ENCODE peak calls at places on chromosomes 16 and 17, in six cellular contexts. One of them, this sample, is unnamed. For H3K4me1, the result is how much of the 10 kb centered on the place peaks cover.

GRCh38 chr17:45092932-45093430 is 31.9 kb downstream of the NMT1 start:
- DNase-seq in K562: no peak
- DNase-seq in heart right ventricle: peak
- DNase-seq in CD8-positive, alpha-beta T cell: no peak
- DNase-seq in CD8-positive, alpha-beta memory T cell: no peak
- DNase-seq in prostate gland: peak
- DNase-seq in this sample: peak

GRCh38 chr17:80959330-80960036 is 32.2 kb upstream of the CHMP6 start:
- DNase-seq in K562: no peak
- DNase-seq in heart right ventricle: peak
- DNase-seq in CD8-positive, alpha-beta T cell: no peak
- DNase-seq in CD8-positive, alpha-beta memory T cell: no peak
- DNase-seq in prostate gland: peak
- DNase-seq in this sample: peak

GRCh38 chr17:46212634-46213435 is 19.6 kb upstream of the KANSL1 start:
- DNase-seq in K562: peak
- DNase-seq in heart right ventricle: no peak
- DNase-seq in CD8-positive, alpha-beta T cell: peak
- DNase-seq in CD8-positive, alpha-beta memory T cell: peak
- DNase-seq in prostate gland: peak
- DNase-seq in this sample: peak

GRCh38 chr16:87543436-87544191 is 50.8 kb upstream of the ZCCHC14 start:
- DNase-seq in K562: no peak
- DNase-seq in heart right ventricle: peak
- DNase-seq in CD8-positive, alpha-beta T cell: no peak
- DNase-seq in CD8-positive, alpha-beta memory T cell: no peak
- DNase-seq in prostate gland: no peak
- DNase-seq in this sample: no peak

GRCh38 chr17:82257473-82257872 is 16.0 kb downstream of the CSNK1D start:
- DNase-seq in K562: no peak
- DNase-seq in heart right ventricle: peak
- DNase-seq in CD8-positive, alpha-beta T cell: peak
- DNase-seq in CD8-positive, alpha-beta memory T cell: peak
- DNase-seq in prostate gland: no peak
- DNase-seq in this sample: no peak

GRCh38 chr17:45305532-45306087 is 11.2 kb downstream of the MAP3K14 start:
- DNase-seq in K562: no peak
- DNase-seq in heart right ventricle: no peak
- DNase-seq in CD8-positive, alpha-beta T cell: no peak
- DNase-seq in CD8-positive, alpha-beta memory T cell: no peak
- DNase-seq in prostate gland: no peak
- DNase-seq in this sample: no peak

GRCh38 chr16:8346291-8346690 is 244.0 kb downstream of the TMEM114 start:
- DNase-seq in K562: peak
- DNase-seq in heart right ventricle: no peak
- DNase-seq in CD8-positive, alpha-beta T cell: no peak
- DNase-seq in CD8-positive, alpha-beta memory T cell: no peak
- DNase-seq in prostate gland: no peak
- DNase-seq in this sample: no peak

GRCh38 chr16:73163238-73163795 is 115.4 kb upstream of the ZFHX3 start:
- DNase-seq in K562: no peak
- DNase-seq in heart right ventricle: no peak
- DNase-seq in CD8-positive, alpha-beta T cell: no peak
- DNase-seq in CD8-positive, alpha-beta memory T cell: no peak
- DNase-seq in prostate gland: no peak
- DNase-seq in this sample: no peak

GRCh38 chr16:67528870-67529638 is 425 bp downstream of the RIPOR1 start:
- DNase-seq in K562: no peak
- DNase-seq in heart right ventricle: peak
- DNase-seq in CD8-positive, alpha-beta T cell: no peak
- DNase-seq in CD8-positive, alpha-beta memory T cell: no peak
- DNase-seq in prostate gland: no peak
- DNase-seq in this sample: no peak

GRCh38 chr16:67268136-67268579 is 11.2 kb upstream of the PLEKHG4 start:
- DNase-seq in K562: peak
- DNase-seq in heart right ventricle: no peak
- DNase-seq in CD8-positive, alpha-beta T cell: no peak
- DNase-seq in CD8-positive, alpha-beta memory T cell: no peak
- DNase-seq in prostate gland: no peak
- DNase-seq in this sample: peak

GRCh38 chr16:87129771-87130170 is 187.4 kb downstream of the C16orf95 start:
- DNase-seq in K562: no peak
- DNase-seq in heart right ventricle: no peak
- DNase-seq in CD8-positive, alpha-beta T cell: no peak
- DNase-seq in CD8-positive, alpha-beta memory T cell: no peak
- DNase-seq in prostate gland: no peak
- DNase-seq in this sample: no peak

GRCh38 chr17:79948918-79949645 is 86.6 kb downstream of the TBC1D16 start:
- DNase-seq in K562: no peak
- DNase-seq in heart right ventricle: no peak
- DNase-seq in CD8-positive, alpha-beta T cell: no peak
- DNase-seq in CD8-positive, alpha-beta memory T cell: no peak
- DNase-seq in prostate gland: no peak
- DNase-seq in this sample: peak

GRCh38 chr16:19655242-19655777 is 62.7 kb downstream of the KNOP1 start:
- DNase-seq in K562: no peak
- DNase-seq in heart right ventricle: no peak
- DNase-seq in CD8-positive, alpha-beta T cell: no peak
- DNase-seq in CD8-positive, alpha-beta memory T cell: no peak
- DNase-seq in prostate gland: no peak
- DNase-seq in this sample: no peak

GRCh38 chr16:77288222-77288621 is 89.0 kb downstream of the SYCE1L start:
- DNase-seq in K562: no peak
- DNase-seq in heart right ventricle: no peak
- DNase-seq in CD8-positive, alpha-beta T cell: no peak
- DNase-seq in CD8-positive, alpha-beta memory T cell: no peak
- DNase-seq in prostate gland: no peak
- DNase-seq in this sample: no peak

GRCh38 chr17:80063815-80064585 is 27.6 kb downstream of the CCDC40 start:
- DNase-seq in K562: peak
- DNase-seq in heart right ventricle: peak
- DNase-seq in CD8-positive, alpha-beta T cell: no peak
- DNase-seq in CD8-positive, alpha-beta memory T cell: no peak
- DNase-seq in prostate gland: peak
- DNase-seq in this sample: peak

GRCh38 chr17:30590086-30590485 is 112.9 kb downstream of the GOSR1 start:
- DNase-seq in K562: no peak
- DNase-seq in heart right ventricle: no peak
- DNase-seq in CD8-positive, alpha-beta T cell: no peak
- DNase-seq in CD8-positive, alpha-beta memory T cell: no peak
- DNase-seq in prostate gland: no peak
- DNase-seq in this sample: no peak

GRCh38 chr16:55471448-55472097 is 7.4 kb upstream of the MMP2 start:
- DNase-seq in K562: no peak
- DNase-seq in heart right ventricle: no peak
- DNase-seq in CD8-positive, alpha-beta T cell: no peak
- DNase-seq in CD8-positive, alpha-beta memory T cell: no peak
- DNase-seq in prostate gland: no peak
- DNase-seq in this sample: no peak

GRCh38 chr17:299546-299945 is 53.1 kb downstream of the RPH3AL start:
- DNase-seq in K562: no peak
- DNase-seq in heart right ventricle: no peak
- DNase-seq in CD8-positive, alpha-beta T cell: no peak
- DNase-seq in CD8-positive, alpha-beta memory T cell: no peak
- DNase-seq in prostate gland: no peak
- DNase-seq in this sample: no peak

GRCh38 chr16:67668495-67669157 is 2.0 kb downstream of the C16orf86 start:
- DNase-seq in K562: no peak
- DNase-seq in heart right ventricle: peak
- DNase-seq in CD8-positive, alpha-beta T cell: no peak
- DNase-seq in CD8-positive, alpha-beta memory T cell: no peak
- DNase-seq in prostate gland: no peak
- DNase-seq in this sample: no peak

GRCh38 chr17:40325156-40326013 is 16.4 kb downstream of the RARA start:
- DNase-seq in K562: no peak
- DNase-seq in heart right ventricle: no peak
- DNase-seq in CD8-positive, alpha-beta T cell: peak
- DNase-seq in CD8-positive, alpha-beta memory T cell: peak
- DNase-seq in prostate gland: no peak
- DNase-seq in this sample: no peak
- H3K4me1 ChIP-seq in K562: half or more
- H3K4me1 ChIP-seq in heart right ventricle: half or more
- H3K4me1 ChIP-seq in CD8-positive, alpha-beta T cell: half or more
- H3K4me1 ChIP-seq in CD8-positive, alpha-beta memory T cell: half or more
- H3K4me1 ChIP-seq in prostate gland: under half
- H3K4me1 ChIP-seq in this sample: half or more

GRCh38 chr16:88705076-88705684 is 1.0 kb downstream of the RNF166 start:
- DNase-seq in K562: no peak
- DNase-seq in heart right ventricle: no peak
- DNase-seq in CD8-positive, alpha-beta T cell: peak
- DNase-seq in CD8-positive, alpha-beta memory T cell: no peak
- DNase-seq in prostate gland: no peak
- DNase-seq in this sample: peak

GRCh38 chr16:88706965-88707871 is 915 bp downstream of the CTU2 start:
- DNase-seq in K562: peak
- DNase-seq in heart right ventricle: no peak
- DNase-seq in CD8-positive, alpha-beta T cell: no peak
- DNase-seq in CD8-positive, alpha-beta memory T cell: no peak
- DNase-seq in prostate gland: no peak
- DNase-seq in this sample: no peak

GRCh38 chr16:88705746-88706287 is 391 bp downstream of the RNF166 start:
- DNase-seq in K562: no peak
- DNase-seq in heart right ventricle: no peak
- DNase-seq in CD8-positive, alpha-beta T cell: peak
- DNase-seq in CD8-positive, alpha-beta memory T cell: no peak
- DNase-seq in prostate gland: no peak
- DNase-seq in this sample: no peak

GRCh38 chr16:88703486-88704309 is 2.5 kb downstream of the RNF166 start:
- DNase-seq in K562: no peak
- DNase-seq in heart right ventricle: peak
- DNase-seq in CD8-positive, alpha-beta T cell: peak
- DNase-seq in CD8-positive, alpha-beta memory T cell: peak
- DNase-seq in prostate gland: no peak
- DNase-seq in this sample: no peak

GRCh38 chr16:88706288-88706964 is at the start of the genes CTU2 and RNF166:
- DNase-seq in K562: peak
- DNase-seq in heart right ventricle: peak
- DNase-seq in CD8-positive, alpha-beta T cell: peak
- DNase-seq in CD8-positive, alpha-beta memory T cell: peak
- DNase-seq in prostate gland: peak
- DNase-seq in this sample: peak
- H3K4me1 ChIP-seq in K562: half or more
- H3K4me1 ChIP-seq in heart right ventricle: under half
- H3K4me1 ChIP-seq in CD8-positive, alpha-beta T cell: under half
- H3K4me1 ChIP-seq in CD8-positive, alpha-beta memory T cell: half or more
- H3K4me1 ChIP-seq in prostate gland: under half
- H3K4me1 ChIP-seq in this sample: under half

GRCh38 chr16:85302018-85302847 is 190.0 kb upstream of the CIBAR2 start:
- DNase-seq in K562: peak
- DNase-seq in heart right ventricle: no peak
- DNase-seq in CD8-positive, alpha-beta T cell: no peak
- DNase-seq in CD8-positive, alpha-beta memory T cell: no peak
- DNase-seq in prostate gland: no peak
- DNase-seq in this sample: no peak

GRCh38 chr16:85301171-85301690 is 189.0 kb upstream of the CIBAR2 start:
- DNase-seq in K562: no peak
- DNase-seq in heart right ventricle: no peak
- DNase-seq in CD8-positive, alpha-beta T cell: no peak
- DNase-seq in CD8-positive, alpha-beta memory T cell: no peak
- DNase-seq in prostate gland: no peak
- DNase-seq in this sample: no peak

GRCh38 chr16:85304337-85304736 is 192.1 kb upstream of the CIBAR2 start:
- DNase-seq in K562: no peak
- DNase-seq in heart right ventricle: no peak
- DNase-seq in CD8-positive, alpha-beta T cell: no peak
- DNase-seq in CD8-positive, alpha-beta memory T cell: no peak
- DNase-seq in prostate gland: no peak
- DNase-seq in this sample: no peak

GRCh38 chr16:85303354-85303883 is 191.1 kb upstream of the CIBAR2 start:
- DNase-seq in K562: peak
- DNase-seq in heart right ventricle: peak
- DNase-seq in CD8-positive, alpha-beta T cell: peak
- DNase-seq in CD8-positive, alpha-beta memory T cell: peak
- DNase-seq in prostate gland: peak
- DNase-seq in this sample: peak

DNA sequence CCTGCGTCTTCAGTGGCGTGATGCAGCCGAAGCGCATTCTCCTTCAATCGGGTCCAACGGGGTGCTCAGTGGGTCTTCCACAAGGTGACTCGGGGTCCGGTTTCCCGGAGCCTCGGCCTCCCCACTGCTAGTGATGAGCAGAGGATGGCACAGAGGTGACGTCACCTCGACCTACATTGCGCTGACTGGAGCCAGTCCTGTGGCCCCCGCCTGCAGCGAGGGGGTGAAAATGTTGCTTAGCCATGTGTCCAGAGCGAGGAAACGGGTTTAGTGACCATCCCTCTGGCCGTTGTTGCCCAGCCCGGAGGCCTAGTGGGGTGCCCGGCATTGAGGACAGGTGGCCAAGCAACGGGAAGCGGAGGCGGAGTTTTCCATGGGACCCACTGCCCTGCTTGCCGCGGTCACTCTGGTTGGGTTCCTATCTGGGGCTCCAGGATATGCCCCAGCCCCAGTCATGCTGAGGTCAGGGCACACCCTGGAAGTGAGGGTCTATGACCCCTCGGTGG is 190.6 kb upstream of the CIBAR2 start:
- DNase-seq in K562: no peak
- DNase-seq in heart right ventricle: no peak
- DNase-seq in CD8-positive, alpha-beta T cell: no peak
- DNase-seq in CD8-positive, alpha-beta memory T cell: peak
- DNase-seq in prostate gland: no peak
- DNase-seq in this sample: no peak
- H3K4me1 ChIP-seq in K562: half or more
- H3K4me1 ChIP-seq in heart right ventricle: under half
- H3K4me1 ChIP-seq in CD8-positive, alpha-beta T cell: under half
- H3K4me1 ChIP-seq in CD8-positive, alpha-beta memory T cell: under half
- H3K4me1 ChIP-seq in prostate gland: under half
- H3K4me1 ChIP-seq in this sample: under half

GRCh38 chr16:74753180-74753579 is 21.4 kb downstream of the FA2H start:
- DNase-seq in K562: no peak
- DNase-seq in heart right ventricle: no peak
- DNase-seq in CD8-positive, alpha-beta T cell: no peak
- DNase-seq in CD8-positive, alpha-beta memory T cell: no peak
- DNase-seq in prostate gland: no peak
- DNase-seq in this sample: no peak

GRCh38 chr16:74749291-74750055 is 25.1 kb downstream of the FA2H start:
- DNase-seq in K562: no peak
- DNase-seq in heart right ventricle: no peak
- DNase-seq in CD8-positive, alpha-beta T cell: no peak
- DNase-seq in CD8-positive, alpha-beta memory T cell: no peak
- DNase-seq in prostate gland: no peak
- DNase-seq in this sample: no peak

GRCh38 chr16:74751658-74752057 is 23.0 kb downstream of the FA2H start:
- DNase-seq in K562: no peak
- DNase-seq in heart right ventricle: no peak
- DNase-seq in CD8-positive, alpha-beta T cell: no peak
- DNase-seq in CD8-positive, alpha-beta memory T cell: no peak
- DNase-seq in prostate gland: no peak
- DNase-seq in this sample: no peak

GRCh38 chr16:74752258-74752657 is 22.4 kb downstream of the FA2H start:
- DNase-seq in K562: no peak
- DNase-seq in heart right ventricle: no peak
- DNase-seq in CD8-positive, alpha-beta T cell: no peak
- DNase-seq in CD8-positive, alpha-beta memory T cell: no peak
- DNase-seq in prostate gland: no peak
- DNase-seq in this sample: no peak

DNA sequence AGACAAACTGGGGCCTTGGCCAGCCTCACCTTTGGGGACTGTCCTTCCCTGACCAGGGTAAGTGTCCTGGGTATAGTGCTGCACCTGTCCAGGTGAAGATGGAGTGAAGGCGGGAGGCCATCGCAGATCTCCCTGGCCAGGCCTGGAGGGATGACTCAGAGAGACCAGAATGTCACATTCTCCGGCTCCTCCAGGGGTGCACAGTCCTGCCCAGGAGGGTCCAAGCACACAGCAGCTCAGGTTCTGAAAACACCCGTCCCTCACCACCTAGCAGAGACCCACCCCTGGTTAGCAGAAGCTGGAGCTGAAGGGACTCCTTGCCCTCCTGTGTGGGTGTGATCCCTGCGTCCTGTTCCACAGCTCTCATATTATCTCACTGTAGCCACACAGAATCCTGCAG is 21.9 kb downstream of the FA2H start:
- DNase-seq in K562: no peak
- DNase-seq in heart right ventricle: no peak
- DNase-seq in CD8-positive, alpha-beta T cell: no peak
- DNase-seq in CD8-positive, alpha-beta memory T cell: no peak
- DNase-seq in prostate gland: no peak
- DNase-seq in this sample: no peak
- H3K4me1 ChIP-seq in K562: under half
- H3K4me1 ChIP-seq in heart right ventricle: under half
- H3K4me1 ChIP-seq in CD8-positive, alpha-beta T cell: under half
- H3K4me1 ChIP-seq in CD8-positive, alpha-beta memory T cell: under half
- H3K4me1 ChIP-seq in prostate gland: under half
- H3K4me1 ChIP-seq in this sample: under half

This sample was measured in tibial artery.